ENCODE peak calls at places on chromosomes 16 and 17, in eight cellular contexts. S, U, F, P, W, T, X and M are unnamed samples.

GRCh38 chr17:1455291-1455747 is 713 bp downstream of the CRK start:
- DNase-seq in S (peak), U (peak), F (peak), P (peak), W (peak), T (peak), X (peak), M (peak)

GRCh38 chr17:50675627-50676026 is 32.1 kb downstream of the ANKRD40 start:
- DNase-seq in S (no peak), U (no peak), F (no peak), P (no peak), W (no peak), T (no peak), X (no peak), M (peak)

GRCh38 chr17:80203448-80204092 is 16.6 kb downstream of the SGSH start:
- DNase-seq in S (no peak), U (no peak), F (no peak), P (no peak), W (peak), T (no peak), X (no peak), M (peak)

GRCh38 chr16:85157813-85158701 is 45.8 kb upstream of the CIBAR2 start:
- DNase-seq in S (peak), U (no peak), F (no peak), P (no peak), W (peak), T (no peak), X (no peak), M (no peak)

GRCh38 chr17:4944163-4944553 is 4.1 kb downstream of the RNF167 start:
- DNase-seq in S (no peak), U (no peak), F (peak), P (no peak), W (peak), T (no peak), X (peak), M (no peak)

GRCh38 chr16:79723583-79724168 is 123.1 kb upstream of the MAF start:
- DNase-seq in S (no peak), U (no peak), F (no peak), P (no peak), W (peak), T (no peak), X (no peak), M (no peak)

GRCh38 chr17:80751070-80751459 is 206.4 kb downstream of the RPTOR start:
- DNase-seq in S (no peak), U (no peak), F (no peak), P (no peak), W (no peak), T (no peak), X (peak), M (no peak)

GRCh38 chr17:14405189-14405588 is 104.3 kb downstream of the HS3ST3B1 start:
- DNase-seq in S (no peak), U (no peak), F (no peak), P (no peak), W (no peak), T (no peak), X (no peak), M (no peak)

GRCh38 chr17:36812762-36813161 is 124.5 kb upstream of the LHX1 start:
- DNase-seq in S (no peak), U (no peak), F (no peak), P (no peak), W (no peak), T (no peak), X (no peak), M (no peak)

GRCh38 chr17:59807892-59808509 is 84.7 kb downstream of the TUBD1 start:
- DNase-seq in S (no peak), U (no peak), F (no peak), P (no peak), W (no peak), T (no peak), X (no peak), M (no peak)

GRCh38 chr17:71631483-71631882 is 489.3 kb upstream of the SOX9 start:
- DNase-seq in S (no peak), U (no peak), F (no peak), P (peak), W (no peak), T (peak), X (no peak), M (no peak)

GRCh38 chr17:77036841-77037381 is 103.9 kb upstream of the SEC14L1 start:
- DNase-seq in S (no peak), U (no peak), F (no peak), P (no peak), W (no peak), T (peak), X (no peak), M (no peak)

GRCh38 chr17:7729841-7730240 is 12.3 kb downstream of the DNAH2 start:
- DNase-seq in S (no peak), U (no peak), F (no peak), P (no peak), W (no peak), T (no peak), X (no peak), M (no peak)

GRCh38 chr17:44220211-44221071 is 966 bp upstream of the UBTF start:
- DNase-seq in S (peak), U (peak), F (peak), P (peak), W (peak), T (peak), X (peak), M (peak)

GRCh38 chr17:32927724-32928526 is at the start of gene TMEM98:
- DNase-seq in S (peak), U (peak), F (no peak), P (peak), W (peak), T (no peak), X (no peak), M (peak)

GRCh38 chr17:76266244-76266938 is 1.2 kb downstream of the UBALD2 start:
- DNase-seq in S (no peak), U (no peak), F (no peak), P (no peak), W (peak), T (no peak), X (no peak), M (no peak)

GRCh38 chr17:77602062-77602746 is 356.3 kb upstream of the TNRC6C start:
- DNase-seq in S (peak), U (peak), F (no peak), P (no peak), W (no peak), T (peak), X (peak), M (no peak)

GRCh38 chr17:28959471-28959871 is 8.2 kb upstream of the PHF12 start:
- DNase-seq in S (no peak), U (peak), F (no peak), P (no peak), W (no peak), T (no peak), X (no peak), M (no peak)

GRCh38 chr17:27733771-27734170 is 66.6 kb downstream of the NOS2 start:
- DNase-seq in S (no peak), U (no peak), F (no peak), P (no peak), W (peak), T (no peak), X (no peak), M (no peak)

GRCh38 chr17:301681-302299 is 50.8 kb downstream of the RPH3AL start:
- DNase-seq in S (peak), U (no peak), F (no peak), P (peak), W (no peak), T (no peak), X (peak), M (peak)

GRCh38 chr16:68069511-68070248 is 15.5 kb upstream of the NFATC3 start:
- DNase-seq in S (peak), U (no peak), F (no peak), P (no peak), W (no peak), T (no peak), X (peak), M (peak)

GRCh38 chr17:58837699-58838098 is 82.0 kb downstream of the PPM1E start:
- DNase-seq in S (no peak), U (no peak), F (no peak), P (no peak), W (no peak), T (no peak), X (no peak), M (no peak)

GRCh38 chr17:48995332-48995870 is 1.8 kb upstream of the IGF2BP1 start:
- DNase-seq in S (no peak), U (no peak), F (no peak), P (no peak), W (peak), T (no peak), X (no peak), M (no peak)

DNA sequence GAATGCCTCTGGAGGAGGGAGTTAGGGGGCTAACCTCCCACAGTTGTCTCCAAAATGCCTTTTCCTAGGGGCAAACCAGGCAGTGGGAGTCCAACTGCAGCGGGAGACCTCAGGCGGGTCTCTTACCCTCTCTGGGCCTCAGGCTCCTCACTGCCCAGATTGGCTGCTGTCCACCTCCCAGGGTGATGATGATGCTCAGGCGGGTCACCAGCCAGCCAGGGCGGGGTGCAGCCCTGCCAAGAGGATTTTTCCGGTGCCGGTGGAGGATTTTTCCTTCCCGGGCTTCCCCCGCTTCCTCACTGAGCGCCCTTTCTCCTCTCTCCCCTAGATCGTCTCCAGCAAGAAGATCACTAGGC is 22.7 kb downstream of the CPNE2 start:
- DNase-seq in S (no peak), U (no peak), F (no peak), P (no peak), W (no peak), T (no peak), X (no peak), M (no peak)
- H3K27ac ChIP-seq in S (peak), U (peak), F (no peak), P (no peak), W (no peak), T (no peak), X (no peak), M (no peak)

GRCh38 chr16:15803608-15804007 is 53.2 kb downstream of the MYH11 start:
- DNase-seq in S (no peak), U (no peak), F (no peak), P (no peak), W (no peak), T (no peak), X (no peak), M (no peak)
- H3K4me3 ChIP-seq in S (no peak), U (no peak), F (no peak), P (no peak), W (no peak), T (no peak), X (no peak), M (no peak)

GRCh38 chr17:57097832-57098421 is 12.9 kb downstream of the AKAP1 start:
- DNase-seq in S (no peak), U (no peak), F (no peak), P (peak), W (no peak), T (peak), X (peak), M (no peak)

GRCh38 chr17:57099165-57099564 is 14.1 kb downstream of the AKAP1 start:
- DNase-seq in S (no peak), U (no peak), F (no peak), P (no peak), W (no peak), T (no peak), X (no peak), M (no peak)

GRCh38 chr17:57092779-57093178 is 7.7 kb downstream of the AKAP1 start:
- DNase-seq in S (no peak), U (no peak), F (no peak), P (no peak), W (no peak), T (no peak), X (no peak), M (no peak)

GRCh38 chr17:57092171-57092570 is 7.1 kb downstream of the AKAP1 start:
- DNase-seq in S (no peak), U (no peak), F (no peak), P (no peak), W (no peak), T (no peak), X (no peak), M (no peak)

DNA sequence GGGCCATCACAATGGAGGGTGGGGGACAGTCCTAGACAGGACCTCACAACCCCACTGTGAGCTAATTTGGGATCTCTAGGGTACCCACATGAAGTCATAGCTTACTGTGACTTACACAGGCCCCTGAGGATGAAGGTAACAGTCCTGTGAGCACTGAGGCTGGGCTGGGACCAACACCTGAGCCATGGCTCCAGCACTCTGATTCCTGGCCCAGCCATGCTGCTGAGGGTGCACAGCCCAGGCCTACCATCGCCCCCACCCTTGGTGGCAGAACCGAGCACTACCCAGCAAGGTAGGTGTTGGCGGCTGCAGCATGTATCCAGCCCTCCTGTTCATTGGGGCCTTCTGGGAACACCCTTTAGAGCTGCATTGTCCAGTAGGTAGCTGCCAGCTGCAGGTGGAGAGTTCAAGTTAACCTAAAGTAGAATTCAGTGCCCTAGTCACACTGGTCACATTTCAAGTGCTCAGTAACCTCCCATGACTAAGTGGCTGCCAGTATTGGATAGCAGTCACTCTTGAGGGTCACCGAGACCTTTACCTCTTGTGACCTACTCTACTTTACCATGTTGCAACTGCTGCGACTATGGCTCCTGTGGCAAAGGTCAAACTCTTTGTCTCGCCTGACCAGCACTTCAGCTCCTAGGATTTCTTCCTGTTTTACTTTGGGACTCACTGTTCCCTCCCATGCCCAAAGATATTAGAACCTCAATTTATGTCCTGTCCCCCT is 11.6 kb downstream of the AKAP1 start:
- DNase-seq in S (no peak), U (no peak), F (no peak), P (no peak), W (no peak), T (no peak), X (no peak), M (no peak)
- H3K27ac ChIP-seq in S (peak), U (no peak), F (no peak), P (no peak), W (no peak), T (no peak), X (peak), M (peak)

GRCh38 chr16:18799500-18799899 is 1.8 kb downstream of the ARL6IP1 start:
- DNase-seq in S (no peak), U (no peak), F (no peak), P (no peak), W (no peak), T (no peak), X (no peak), M (no peak)
- H3K4me3 ChIP-seq in S (no peak), U (no peak), F (peak), P (peak), W (no peak), T (peak), X (peak), M (peak)

DNA sequence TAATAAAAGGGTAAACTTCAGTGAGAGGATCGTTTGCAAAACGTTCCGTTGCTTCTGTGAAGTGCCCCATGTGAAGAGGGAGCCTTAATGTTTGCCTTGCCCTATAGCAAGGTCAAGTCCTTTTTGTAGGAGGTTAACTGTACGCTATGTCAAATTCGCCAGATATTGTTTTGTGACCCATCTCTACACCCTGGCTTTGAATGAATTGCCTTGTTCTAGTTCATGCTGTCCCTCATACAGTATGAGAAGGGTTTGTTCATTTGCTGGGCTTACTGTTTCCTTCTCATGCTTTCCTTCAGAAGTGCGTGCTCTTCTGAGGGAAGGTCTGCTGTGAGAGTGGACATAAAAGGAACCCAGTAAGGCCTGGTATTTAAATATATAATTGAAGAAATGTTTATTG is 1.6 kb downstream of the MAP3K3 start:
- DNase-seq in S (no peak), U (no peak), F (no peak), P (no peak), W (no peak), T (no peak), X (no peak), M (no peak)
- H3K27ac ChIP-seq in S (peak), U (no peak), F (no peak), P (no peak), W (no peak), T (no peak), X (peak), M (peak)

GRCh38 chr16:28918698-28919097 is 6.3 kb downstream of the RABEP2 start:
- DNase-seq in S (no peak), U (no peak), F (no peak), P (no peak), W (no peak), T (no peak), X (no peak), M (no peak)

GRCh38 chr16:28917095-28917494 is 7.9 kb downstream of the RABEP2 start:
- DNase-seq in S (no peak), U (no peak), F (no peak), P (no peak), W (no peak), T (no peak), X (no peak), M (no peak)

GRCh38 chr16:28912558-28912957 is 12.5 kb downstream of the RABEP2 start:
- DNase-seq in S (no peak), U (no peak), F (no peak), P (no peak), W (no peak), T (no peak), X (no peak), M (no peak)

GRCh38 chr16:28914325-28914724 is 10.7 kb downstream of the RABEP2 start:
- DNase-seq in S (no peak), U (no peak), F (no peak), P (no peak), W (no peak), T (no peak), X (no peak), M (no peak)

GRCh38 chr16:28915181-28915580 is 9.9 kb downstream of the RABEP2 start:
- DNase-seq in S (no peak), U (no peak), F (no peak), P (peak), W (no peak), T (no peak), X (no peak), M (no peak)
- H3K4me3 ChIP-seq in S (no peak), U (no peak), F (no peak), P (no peak), W (no peak), T (no peak), X (no peak), M (no peak)

GRCh38 chr16:78507576-78507975 is 408.1 kb downstream of the WWOX start:
- DNase-seq in S (no peak), U (no peak), F (no peak), P (no peak), W (no peak), T (no peak), X (no peak), M (no peak)
- H3K27ac ChIP-seq in S (no peak), U (no peak), F (no peak), P (no peak), W (no peak), T (no peak), X (no peak), M (no peak)

GRCh38 chr16:69188716-69189115 is 1.8 kb downstream of the SNTB2 start:
- DNase-seq in S (no peak), U (no peak), F (no peak), P (peak), W (peak), T (no peak), X (no peak), M (no peak)
- H3K4me3 ChIP-seq in S (peak), U (peak), F (peak), P (peak), W (no peak), T (peak), X (peak), M (peak)

DNA sequence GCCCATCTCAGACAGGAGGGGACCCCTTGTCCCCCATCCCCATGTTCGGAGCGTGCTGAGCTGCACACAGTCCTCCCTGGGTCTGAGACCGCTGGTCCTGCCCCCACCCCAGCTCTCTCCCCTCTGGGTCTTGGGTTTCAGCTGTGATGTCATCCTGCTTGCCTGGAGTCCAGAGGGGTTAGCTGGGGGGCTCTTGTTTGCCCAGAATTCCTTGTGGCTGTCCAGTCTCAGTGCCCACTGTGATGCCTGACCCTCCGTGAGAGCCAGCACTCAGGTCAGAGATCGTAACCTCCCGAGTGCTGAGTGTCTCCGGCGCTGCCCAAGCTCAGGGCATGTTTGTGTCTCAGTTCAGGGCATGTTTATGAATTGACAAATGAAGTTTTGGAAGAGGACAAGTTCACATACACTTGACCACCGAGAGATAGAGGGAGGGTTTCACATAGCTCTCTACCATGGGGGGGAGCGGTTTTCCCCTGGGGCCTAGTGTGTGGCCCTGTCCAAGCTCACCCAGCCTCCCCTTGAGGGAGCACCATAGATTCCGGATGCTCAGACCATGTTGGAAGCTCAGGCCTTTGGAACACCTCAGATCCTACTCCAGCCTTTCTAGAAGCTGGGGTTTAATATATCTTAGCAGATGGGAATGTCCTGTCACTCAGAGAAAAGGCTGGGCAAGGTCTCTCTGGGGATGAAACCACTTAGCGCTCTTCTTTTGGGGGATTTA is 96.3 kb downstream of the METRNL start:
- DNase-seq in S (no peak), U (no peak), F (no peak), P (no peak), W (no peak), T (no peak), X (no peak), M (no peak)
- H3K27ac ChIP-seq in S (no peak), U (no peak), F (no peak), P (no peak), W (no peak), T (no peak), X (no peak), M (no peak)